ENCODE peak calls at places on chromosomes 2 and 18, in five cellular contexts. B is brain microvascular endothelial cell, Z is AG04449, R is psoas muscle, X is OCI-LY7. U is an unnamed sample.

GRCh38 chr2:63023444-63023843 is 27.2 kb upstream of the OTX1 start:
- DNase-seq in Z (no peak), R (no peak), B (peak), X (peak), U (peak)

GRCh38 chr2:126643972-126644371 is 12.0 kb upstream of the GYPC start:
- DNase-seq in R (no peak), Z (no peak), B (no peak), X (no peak), U (no peak)

GRCh38 chr2:230220347-230220969 is 674 bp upstream of the SP110 start:
- DNase-seq in Z (no peak), X (no peak), R (no peak), B (no peak), U (no peak)

GRCh38 chr2:153106802-153107477 is 371.6 kb downstream of the RPRM start:
- DNase-seq in Z (no peak), R (no peak), X (no peak), B (no peak), U (no peak)

GRCh38 chr2:163312723-163313122 is 423.1 kb downstream of the FIGN start:
- DNase-seq in X (no peak), R (no peak), B (no peak), Z (no peak), U (no peak)

GRCh38 chr18:77147418-77147852 is 14.9 kb upstream of the MBP start:
- DNase-seq in X (no peak), B (no peak), Z (no peak), R (no peak), U (no peak)

GRCh38 chr2:113060396-113060795 is 1.4 kb downstream of the IL36RN start:
- DNase-seq in R (no peak), B (no peak), X (no peak), Z (no peak), U (peak)

GRCh38 chr2:140695163-140695562 is 1435.7 kb downstream of the LRP1B start:
- DNase-seq in X (no peak), B (peak), Z (no peak), R (no peak), U (peak)

GRCh38 chr18:13885009-13885408 is 30.3 kb downstream of the MC2R start:
- DNase-seq in B (no peak), Z (no peak), X (no peak), R (no peak), U (no peak)

GRCh38 chr2:211204456-211204855 is 648.1 kb downstream of the CPS1 start:
- DNase-seq in B (no peak), Z (no peak), R (no peak), X (no peak), U (no peak)

GRCh38 chr2:218033590-218034496 is 31.0 kb upstream of the TNS1 start:
- DNase-seq in B (no peak), X (no peak), R (peak), Z (no peak), U (no peak)

GRCh38 chr2:127100261-127101047 is 6.5 kb downstream of the BIN1 start:
- DNase-seq in Z (no peak), X (no peak), B (no peak), R (peak), U (no peak)

GRCh38 chr2:54454548-54454921 is 1.6 kb upstream of the SPTBN1 start:
- DNase-seq in Z (no peak), X (peak), B (no peak), R (no peak), U (no peak)

GRCh38 chr2:68320118-68320641 is 431 bp upstream of the CNRIP1 start:
- DNase-seq in R (no peak), X (no peak), Z (no peak), B (no peak), U (no peak)

GRCh38 chr2:183579686-183580085 is 455.4 kb downstream of the NUP35 start:
- DNase-seq in R (no peak), Z (no peak), B (peak), X (no peak), U (no peak)

GRCh38 chr2:199462167-199462976 is 4.6 kb upstream of the SATB2 start:
- DNase-seq in Z (no peak), X (no peak), R (no peak), B (no peak), U (no peak)

GRCh38 chr2:207767461-207768167 is 2.1 kb downstream of the FZD5 start:
- DNase-seq in R (peak), B (no peak), Z (no peak), X (no peak), U (peak)

DNA sequence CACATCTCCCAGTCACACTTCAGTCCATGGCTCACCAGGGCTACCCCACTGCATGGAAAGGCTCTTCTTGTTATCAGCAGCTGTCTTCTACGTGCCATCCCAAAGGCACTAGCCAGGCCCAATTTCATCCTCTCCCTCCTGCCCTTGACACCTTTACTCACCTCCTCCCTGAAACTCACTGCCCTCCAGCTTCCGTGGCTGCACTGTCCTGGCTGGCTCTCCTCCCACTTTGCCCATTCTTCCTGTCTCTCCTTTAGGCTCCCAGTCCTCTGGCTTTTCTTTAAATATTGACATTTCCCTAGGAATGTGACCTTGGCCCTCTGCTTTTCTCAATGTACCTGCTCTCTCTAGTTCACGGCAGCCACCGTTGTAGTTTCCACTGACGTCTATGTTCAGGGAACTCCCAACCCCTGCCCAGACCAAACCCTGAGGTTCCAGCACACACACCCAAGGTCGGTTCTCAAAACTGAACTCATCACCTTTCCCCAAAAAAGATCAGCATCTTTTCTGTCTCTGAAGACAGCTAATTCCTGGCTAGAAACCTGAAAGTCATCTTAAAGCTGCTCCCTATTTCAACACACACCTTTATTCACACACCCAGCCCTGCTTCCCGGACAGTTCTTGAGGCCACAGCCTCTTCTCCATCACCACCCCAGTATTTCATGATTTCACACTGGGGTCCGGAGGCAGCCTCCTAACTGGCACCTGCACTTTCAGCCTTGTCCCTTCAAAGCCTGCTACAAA is 36.7 kb downstream of the WDFY1 start:
- DNase-seq in B (no peak), Z (no peak), X (no peak), R (no peak), U (no peak)
- H3K4me3 ChIP-seq in B (no peak), Z (no peak), X (no peak), R (no peak), U (no peak)

GRCh38 chr2:157362627-157363026 is 37.0 kb upstream of the ERMN start:
- DNase-seq in R (no peak), B (no peak), X (no peak), Z (no peak), U (no peak)

GRCh38 chr2:157363612-157364101 is 38.0 kb upstream of the ERMN start:
- DNase-seq in R (no peak), X (no peak), B (no peak), Z (no peak), U (no peak)

GRCh38 chr2:157367704-157368103 is 42.1 kb upstream of the ERMN start:
- DNase-seq in R (no peak), B (no peak), Z (no peak), X (no peak), U (no peak)

GRCh38 chr2:157361526-157361925 is 35.9 kb upstream of the ERMN start:
- DNase-seq in B (no peak), Z (no peak), R (no peak), X (no peak), U (no peak)

GRCh38 chr2:157364257-157364974 is 38.8 kb upstream of the ERMN start:
- DNase-seq in Z (no peak), B (no peak), R (no peak), X (peak), U (no peak)
- TF ChIP-seq CTCF in Z (no peak), B (no peak), R (no peak), X (no peak), U (no peak)

DNA sequence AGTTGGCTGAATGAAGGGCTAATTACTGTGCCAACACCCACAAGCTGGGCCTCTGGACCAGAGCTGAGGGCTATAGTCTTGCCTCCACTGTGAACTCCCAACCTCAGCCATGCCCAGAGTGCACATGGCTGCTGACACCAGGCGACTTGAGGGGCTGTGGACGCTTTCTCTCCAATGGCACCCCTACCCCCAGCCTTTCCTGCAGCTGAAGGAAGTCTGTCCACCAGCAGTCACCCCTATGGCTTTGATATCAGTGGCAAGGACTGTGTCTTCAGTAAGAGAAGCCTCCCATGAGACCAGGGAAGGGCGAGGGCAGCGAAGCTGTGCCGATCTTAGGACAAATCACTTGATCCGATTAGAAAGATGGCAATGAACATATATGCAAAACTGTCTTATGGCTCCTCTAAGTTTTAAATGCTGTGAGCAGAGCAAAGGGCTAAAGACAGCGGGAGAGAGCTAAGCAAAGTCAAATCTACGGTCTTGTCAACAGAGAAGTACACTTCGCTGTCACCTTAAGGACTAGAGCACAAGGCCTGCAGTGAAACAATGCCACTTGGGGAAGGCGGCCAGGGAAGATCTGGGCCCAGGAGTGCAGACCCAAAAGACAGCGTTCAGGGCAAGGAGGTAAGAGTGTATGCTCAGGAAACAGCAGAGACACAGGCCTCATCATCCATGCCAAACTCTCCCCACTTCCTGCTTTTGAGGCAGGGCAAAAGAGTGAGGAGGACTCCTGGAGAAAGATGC is 1.6 kb downstream of the TEX261 start:
- DNase-seq in R (no peak), X (no peak), B (no peak), Z (no peak), U (no peak)
- H3K4me3 ChIP-seq in R (peak), X (peak), B (peak), Z (peak), U (peak)

DNA sequence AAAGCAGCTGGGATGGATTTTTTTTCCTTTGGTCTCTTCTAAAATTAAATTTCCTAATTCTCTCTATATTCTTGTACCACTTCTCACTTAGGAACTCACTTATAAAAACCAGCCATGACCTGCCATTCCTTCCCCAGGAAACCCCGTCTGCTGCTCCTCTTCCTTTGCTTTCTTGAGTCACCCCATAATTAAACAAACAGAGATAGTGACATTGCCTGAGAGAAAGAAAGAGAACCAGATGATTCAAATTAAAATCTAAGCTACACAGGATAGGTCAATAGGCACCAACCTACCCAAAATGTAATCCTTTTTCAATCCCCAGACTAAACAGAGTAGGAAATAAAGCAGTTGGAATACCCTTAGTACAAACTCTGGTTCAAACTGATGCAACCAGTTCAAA is 9.7 kb downstream of the STK39 start:
- DNase-seq in R (no peak), X (no peak), Z (no peak), B (no peak), U (peak)
- TF ChIP-seq CTCF in R (no peak), X (no peak), Z (no peak), B (no peak), U (no peak)

GRCh38 chr2:110810404-110810803 is 78.0 kb downstream of the ACOXL start:
- DNase-seq in R (no peak), B (no peak), Z (no peak), X (no peak), U (no peak)
- H3K4me3 ChIP-seq in R (no peak), B (no peak), Z (no peak), X (no peak), U (no peak)

DNA sequence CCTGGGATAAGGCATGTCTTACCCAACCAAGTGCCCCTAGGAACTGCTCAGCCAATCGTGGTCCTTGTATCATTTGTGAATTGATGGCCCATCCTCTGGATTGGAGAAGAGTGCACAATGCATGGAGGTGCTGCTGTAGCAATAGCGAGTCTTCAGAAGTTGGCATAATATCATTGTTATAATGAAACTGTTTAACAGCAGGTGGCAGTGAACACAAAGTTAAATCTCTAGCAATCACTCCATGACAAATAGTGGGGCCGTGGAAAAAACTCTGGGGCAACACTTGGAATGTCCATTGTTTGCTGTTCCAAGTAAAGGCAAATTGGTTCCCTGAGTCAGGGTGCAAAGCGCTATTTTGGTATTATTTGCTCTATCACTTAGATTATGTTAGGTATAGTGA is 11.4 kb downstream of the REG1A start:
- DNase-seq in B (no peak), R (no peak), X (no peak), Z (no peak), U (no peak)
- TF ChIP-seq CTCF in B (no peak), R (no peak), X (peak), Z (no peak), U (no peak)

DNA sequence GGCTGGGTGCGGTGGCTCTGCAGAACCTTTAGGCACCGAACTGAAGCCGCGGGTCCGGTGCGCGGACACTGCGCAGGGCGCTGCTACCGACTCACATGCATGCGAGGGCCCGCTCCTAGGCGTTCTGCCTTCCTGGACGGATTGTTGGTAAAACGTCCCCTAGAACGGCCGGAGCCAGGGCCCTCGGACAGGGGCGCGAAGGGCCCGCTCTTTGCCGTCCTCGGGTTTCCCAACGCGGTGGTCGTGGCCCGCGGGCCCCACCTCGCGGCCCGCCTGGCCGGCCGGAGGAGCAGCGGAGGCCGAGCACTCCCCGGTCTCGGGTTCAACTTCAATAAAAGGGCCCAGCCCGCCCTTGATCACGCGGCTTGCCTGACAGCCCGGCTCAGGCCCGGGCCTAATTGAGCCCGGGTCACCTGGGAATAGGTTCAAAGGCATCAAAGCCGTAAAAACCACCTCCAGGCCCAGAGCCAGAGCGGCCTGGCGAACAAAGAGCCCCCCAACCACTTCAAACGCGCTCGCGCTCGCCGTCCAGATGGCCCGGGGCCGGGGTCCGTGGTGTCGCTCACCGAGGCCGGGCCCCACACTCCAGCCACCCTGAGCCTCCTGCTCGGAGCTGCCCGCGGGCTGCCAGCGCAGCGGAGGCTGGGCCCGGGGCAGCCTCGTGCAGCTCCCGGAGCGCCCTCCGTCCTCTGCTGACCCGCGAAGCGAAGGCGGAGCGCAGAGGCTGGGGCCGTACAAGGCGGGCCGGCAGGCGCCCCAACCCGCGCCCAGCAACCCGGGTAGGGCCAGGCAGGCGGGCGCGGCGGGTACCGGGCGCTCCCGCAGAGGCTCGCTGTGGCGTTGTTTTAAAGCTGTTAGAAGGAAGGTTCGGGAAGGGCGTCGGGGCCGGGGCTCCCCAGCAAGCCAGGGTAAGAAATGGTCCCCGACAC is 1.1 kb upstream of the TWIST2 start:
- DNase-seq in X (no peak), R (no peak), B (no peak), Z (no peak), U (peak)
- H3K4me3 ChIP-seq in X (no peak), R (peak), B (peak), Z (peak), U (peak)

GRCh38 chr2:214489181-214489580 is 78.3 kb downstream of the VWC2L start:
- DNase-seq in Z (no peak), B (no peak), X (no peak), R (no peak), U (no peak)
- TF ChIP-seq CTCF in Z (no peak), B (peak), X (peak), R (no peak), U (no peak)

GRCh38 chr2:96584017-96584416 is 47.5 kb downstream of the ARID5A start:
- DNase-seq in Z (no peak), X (no peak), B (peak), R (no peak), U (no peak)

GRCh38 chr2:96578731-96579130 is 42.2 kb downstream of the ARID5A start:
- DNase-seq in X (no peak), B (no peak), Z (no peak), R (no peak), U (no peak)

GRCh38 chr2:96579422-96579821 is 42.9 kb downstream of the ARID5A start:
- DNase-seq in X (no peak), B (no peak), Z (no peak), R (no peak), U (no peak)

GRCh38 chr2:96575790-96576456 is 39.4 kb downstream of the ARID5A start:
- DNase-seq in R (no peak), B (no peak), Z (no peak), X (no peak), U (no peak)

DNA sequence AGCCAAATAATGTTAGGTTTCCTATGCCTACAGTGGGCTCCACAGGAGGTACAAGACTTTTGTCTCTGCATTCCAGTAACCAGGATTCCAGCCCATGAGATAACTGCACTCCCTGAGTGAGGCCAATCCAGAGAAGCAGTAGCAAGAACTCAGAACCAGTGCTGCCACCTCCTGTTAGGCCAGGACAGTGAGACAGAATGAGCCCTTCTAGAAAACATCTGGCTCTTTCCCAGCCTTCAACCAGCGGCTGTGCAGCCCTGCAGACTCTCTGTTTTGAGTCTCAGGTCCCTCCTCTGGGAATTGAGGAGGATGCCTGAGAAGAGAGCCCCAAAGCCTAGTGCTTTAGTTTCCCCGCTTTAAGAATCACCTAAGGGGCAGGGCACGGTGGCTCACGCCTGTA is 44.2 kb downstream of the ARID5A start:
- DNase-seq in R (no peak), X (peak), B (no peak), Z (no peak), U (no peak)
- H3K4me3 ChIP-seq in R (no peak), X (no peak), B (no peak), Z (no peak), U (no peak)